ENCODE peak calls at places on chromosomes 3 and 15, in eight cellular contexts. One of them, this sample, is unnamed.

GRCh38 chr3:113287818-113288648 is 76.7 kb downstream of the BOC start:
- DNase-seq in activated CD8-positive, alpha-beta memory T cell treated with anti-CD3 and anti-CD28 coated beads for 48 hours: no peak
- DNase-seq in EH: peak; percentile 67
- DNase-seq in CD8-positive, alpha-beta memory T cell: peak; percentile 18
- DNase-seq in mucosa of descending colon: peak; percentile 87
- DNase-seq in ELR: peak; percentile 74
- DNase-seq in AG04450: peak; percentile 53
- DNase-seq in CD8-positive, alpha-beta T cell: no peak
- DNase-seq in this sample: peak; percentile 96

GRCh38 chr3:149369991-149370866 is 7.2 kb downstream of the TM4SF1 start:
- DNase-seq in AG04450: no peak
- DNase-seq in ELR: peak; percentile 36
- DNase-seq in CD8-positive, alpha-beta T cell: no peak
- DNase-seq in EH: no peak
- DNase-seq in mucosa of descending colon: no peak
- DNase-seq in CD8-positive, alpha-beta memory T cell: no peak
- DNase-seq in activated CD8-positive, alpha-beta memory T cell treated with anti-CD3 and anti-CD28 coated beads for 48 hours: no peak
- DNase-seq in this sample: no peak

GRCh38 chr3:106025151-106025722 is 156.4 kb upstream of the CBLB start:
- DNase-seq in mucosa of descending colon: peak; percentile 30
- DNase-seq in EH: peak; percentile 64
- DNase-seq in activated CD8-positive, alpha-beta memory T cell treated with anti-CD3 and anti-CD28 coated beads for 48 hours: no peak
- DNase-seq in CD8-positive, alpha-beta T cell: no peak
- DNase-seq in AG04450: no peak
- DNase-seq in ELR: no peak
- DNase-seq in CD8-positive, alpha-beta memory T cell: no peak
- DNase-seq in this sample: no peak

GRCh38 chr3:72487078-72487765 is 361.0 kb downstream of the SHQ1 start:
- DNase-seq in mucosa of descending colon: peak; percentile 64
- DNase-seq in EH: peak; percentile 97
- DNase-seq in CD8-positive, alpha-beta memory T cell: no peak
- DNase-seq in ELR: peak; percentile 91
- DNase-seq in AG04450: peak; percentile 65
- DNase-seq in CD8-positive, alpha-beta T cell: no peak
- DNase-seq in activated CD8-positive, alpha-beta memory T cell treated with anti-CD3 and anti-CD28 coated beads for 48 hours: peak; percentile 40
- DNase-seq in this sample: no peak

GRCh38 chr3:161420746-161421145 is 49.4 kb upstream of the SPTSSB start:
- DNase-seq in activated CD8-positive, alpha-beta memory T cell treated with anti-CD3 and anti-CD28 coated beads for 48 hours: no peak
- DNase-seq in EH: peak; percentile 43
- DNase-seq in CD8-positive, alpha-beta T cell: no peak
- DNase-seq in ELR: no peak
- DNase-seq in mucosa of descending colon: no peak
- DNase-seq in AG04450: no peak
- DNase-seq in CD8-positive, alpha-beta memory T cell: no peak
- DNase-seq in this sample: no peak

GRCh38 chr3:170144437-170144843 is 37.1 kb downstream of the PHC3 start:
- DNase-seq in CD8-positive, alpha-beta memory T cell: no peak
- DNase-seq in activated CD8-positive, alpha-beta memory T cell treated with anti-CD3 and anti-CD28 coated beads for 48 hours: no peak
- DNase-seq in ELR: peak; percentile 19
- DNase-seq in mucosa of descending colon: no peak
- DNase-seq in AG04450: no peak
- DNase-seq in EH: no peak
- DNase-seq in CD8-positive, alpha-beta T cell: no peak
- DNase-seq in this sample: no peak

GRCh38 chr3:170536712-170537111 is 49.2 kb downstream of the SLC7A14 start:
- DNase-seq in ELR: no peak
- DNase-seq in CD8-positive, alpha-beta memory T cell: no peak
- DNase-seq in CD8-positive, alpha-beta T cell: no peak
- DNase-seq in mucosa of descending colon: no peak
- DNase-seq in AG04450: no peak
- DNase-seq in EH: no peak
- DNase-seq in activated CD8-positive, alpha-beta memory T cell treated with anti-CD3 and anti-CD28 coated beads for 48 hours: no peak
- DNase-seq in this sample: no peak

GRCh38 chr15:69462493-69463181 is 10.0 kb downstream of the RPLP1 start:
- DNase-seq in ELR: peak; percentile 98
- DNase-seq in mucosa of descending colon: peak; percentile 96
- DNase-seq in CD8-positive, alpha-beta memory T cell: peak; percentile 87
- DNase-seq in EH: peak; percentile 98
- DNase-seq in AG04450: peak; percentile 98
- DNase-seq in CD8-positive, alpha-beta T cell: peak; percentile 90
- DNase-seq in activated CD8-positive, alpha-beta memory T cell treated with anti-CD3 and anti-CD28 coated beads for 48 hours: peak; percentile 82
- DNase-seq in this sample: peak; percentile 82

GRCh38 chr15:79674124-79674465 is 222.7 kb downstream of the MTHFS start:
- DNase-seq in AG04450: no peak
- DNase-seq in mucosa of descending colon: no peak
- DNase-seq in activated CD8-positive, alpha-beta memory T cell treated with anti-CD3 and anti-CD28 coated beads for 48 hours: no peak
- DNase-seq in CD8-positive, alpha-beta T cell: no peak
- DNase-seq in CD8-positive, alpha-beta memory T cell: no peak
- DNase-seq in ELR: no peak
- DNase-seq in EH: no peak
- DNase-seq in this sample: no peak

GRCh38 chr15:51982013-51982769 is 10.6 kb upstream of the LEO1 start:
- DNase-seq in AG04450: peak; percentile 54
- DNase-seq in activated CD8-positive, alpha-beta memory T cell treated with anti-CD3 and anti-CD28 coated beads for 48 hours: peak; percentile 20
- DNase-seq in CD8-positive, alpha-beta T cell: no peak
- DNase-seq in ELR: peak; percentile 90
- DNase-seq in EH: peak; percentile 92
- DNase-seq in mucosa of descending colon: peak; percentile 51
- DNase-seq in CD8-positive, alpha-beta memory T cell: peak; percentile 55
- DNase-seq in this sample: peak; percentile 83

GRCh38 chr3:129648331-129648730 is 41.9 kb upstream of the PLXND1 start:
- DNase-seq in activated CD8-positive, alpha-beta memory T cell treated with anti-CD3 and anti-CD28 coated beads for 48 hours: no peak
- DNase-seq in CD8-positive, alpha-beta T cell: no peak
- DNase-seq in ELR: no peak
- DNase-seq in CD8-positive, alpha-beta memory T cell: no peak
- DNase-seq in EH: no peak
- DNase-seq in AG04450: no peak
- DNase-seq in mucosa of descending colon: no peak
- DNase-seq in this sample: no peak

GRCh38 chr15:67409175-67409574 is 111.8 kb upstream of the C15orf61 start:
- DNase-seq in activated CD8-positive, alpha-beta memory T cell treated with anti-CD3 and anti-CD28 coated beads for 48 hours: no peak
- DNase-seq in ELR: no peak
- DNase-seq in AG04450: no peak
- DNase-seq in mucosa of descending colon: no peak
- DNase-seq in EH: no peak
- DNase-seq in CD8-positive, alpha-beta T cell: no peak
- DNase-seq in CD8-positive, alpha-beta memory T cell: no peak
- DNase-seq in this sample: no peak

GRCh38 chr15:78301326-78301725 is 1.9 kb upstream of the SKIC8 start:
- DNase-seq in ELR: no peak
- DNase-seq in mucosa of descending colon: no peak
- DNase-seq in EH: peak; percentile 50
- DNase-seq in CD8-positive, alpha-beta T cell: no peak
- DNase-seq in AG04450: no peak
- DNase-seq in CD8-positive, alpha-beta memory T cell: no peak
- DNase-seq in activated CD8-positive, alpha-beta memory T cell treated with anti-CD3 and anti-CD28 coated beads for 48 hours: no peak
- DNase-seq in this sample: no peak

GRCh38 chr3:177932346-177932745 is 603.9 kb upstream of the KCNMB2 start:
- DNase-seq in EH: no peak
- DNase-seq in CD8-positive, alpha-beta memory T cell: no peak
- DNase-seq in mucosa of descending colon: no peak
- DNase-seq in ELR: no peak
- DNase-seq in CD8-positive, alpha-beta T cell: no peak
- DNase-seq in activated CD8-positive, alpha-beta memory T cell treated with anti-CD3 and anti-CD28 coated beads for 48 hours: no peak
- DNase-seq in AG04450: no peak
- DNase-seq in this sample: no peak

GRCh38 chr3:43411429-43411828 is 125.1 kb downstream of the SNRK start:
- DNase-seq in EH: no peak
- DNase-seq in activated CD8-positive, alpha-beta memory T cell treated with anti-CD3 and anti-CD28 coated beads for 48 hours: no peak
- DNase-seq in AG04450: no peak
- DNase-seq in CD8-positive, alpha-beta T cell: no peak
- DNase-seq in mucosa of descending colon: no peak
- DNase-seq in ELR: no peak
- DNase-seq in CD8-positive, alpha-beta memory T cell: no peak
- DNase-seq in this sample: no peak

GRCh38 chr15:77696871-77697270 is 64.2 kb upstream of the LINGO1 start:
- DNase-seq in ELR: no peak
- DNase-seq in mucosa of descending colon: no peak
- DNase-seq in CD8-positive, alpha-beta T cell: no peak
- DNase-seq in EH: no peak
- DNase-seq in CD8-positive, alpha-beta memory T cell: no peak
- DNase-seq in AG04450: no peak
- DNase-seq in activated CD8-positive, alpha-beta memory T cell treated with anti-CD3 and anti-CD28 coated beads for 48 hours: no peak
- DNase-seq in this sample: no peak

GRCh38 chr3:172237121-172237742 is 197.9 kb downstream of the FNDC3B start:
- DNase-seq in ELR: no peak
- DNase-seq in activated CD8-positive, alpha-beta memory T cell treated with anti-CD3 and anti-CD28 coated beads for 48 hours: no peak
- DNase-seq in AG04450: no peak
- DNase-seq in CD8-positive, alpha-beta T cell: no peak
- DNase-seq in mucosa of descending colon: no peak
- DNase-seq in EH: no peak
- DNase-seq in CD8-positive, alpha-beta memory T cell: no peak
- DNase-seq in this sample: no peak

GRCh38 chr3:170357920-170358854 is 672 bp downstream of the SKIL start:
- DNase-seq in CD8-positive, alpha-beta memory T cell: peak; percentile 77
- DNase-seq in EH: peak; percentile 66
- DNase-seq in CD8-positive, alpha-beta T cell: peak; percentile 85
- DNase-seq in ELR: peak; percentile 74
- DNase-seq in mucosa of descending colon: peak; percentile 91
- DNase-seq in AG04450: no peak
- DNase-seq in activated CD8-positive, alpha-beta memory T cell treated with anti-CD3 and anti-CD28 coated beads for 48 hours: peak; percentile 56
- DNase-seq in this sample: peak; percentile 30

GRCh38 chr3:158159714-158160113 is 49.8 kb downstream of the RSRC1 start:
- DNase-seq in mucosa of descending colon: no peak
- DNase-seq in CD8-positive, alpha-beta T cell: no peak
- DNase-seq in activated CD8-positive, alpha-beta memory T cell treated with anti-CD3 and anti-CD28 coated beads for 48 hours: no peak
- DNase-seq in AG04450: no peak
- DNase-seq in CD8-positive, alpha-beta memory T cell: no peak
- DNase-seq in EH: no peak
- DNase-seq in ELR: no peak
- DNase-seq in this sample: no peak

GRCh38 chr15:63236272-63236671 is 41.1 kb upstream of the APH1B start:
- DNase-seq in ELR: peak; percentile 84
- DNase-seq in activated CD8-positive, alpha-beta memory T cell treated with anti-CD3 and anti-CD28 coated beads for 48 hours: no peak
- DNase-seq in AG04450: peak; percentile 49
- DNase-seq in mucosa of descending colon: no peak
- DNase-seq in CD8-positive, alpha-beta memory T cell: no peak
- DNase-seq in CD8-positive, alpha-beta T cell: no peak
- DNase-seq in EH: peak; percentile 61
- DNase-seq in this sample: no peak

GRCh38 chr15:27019687-27020086 is 48.7 kb downstream of the GABRG3 start:
- DNase-seq in EH: no peak
- DNase-seq in ELR: no peak
- DNase-seq in AG04450: no peak
- DNase-seq in activated CD8-positive, alpha-beta memory T cell treated with anti-CD3 and anti-CD28 coated beads for 48 hours: no peak
- DNase-seq in CD8-positive, alpha-beta memory T cell: no peak
- DNase-seq in mucosa of descending colon: no peak
- DNase-seq in CD8-positive, alpha-beta T cell: no peak
- DNase-seq in this sample: no peak

GRCh38 chr15:69085325-69086081 is 71.0 kb downstream of the NOX5 start:
- DNase-seq in CD8-positive, alpha-beta memory T cell: no peak
- DNase-seq in mucosa of descending colon: no peak
- DNase-seq in ELR: no peak
- DNase-seq in EH: no peak
- DNase-seq in activated CD8-positive, alpha-beta memory T cell treated with anti-CD3 and anti-CD28 coated beads for 48 hours: no peak
- DNase-seq in CD8-positive, alpha-beta T cell: no peak
- DNase-seq in AG04450: no peak
- DNase-seq in this sample: no peak